ENCODE peak calls at places on chromosomes 1 and 21, in six cellular contexts. D, G, X, A, Y and N are unnamed samples.

GRCh38 chr1:245154429-245155185 is at the start of gene KIF26B:
- DNase-seq in D (peak), G (peak), X (no peak), A (no peak), Y (peak), N (no peak)

GRCh38 chr1:32249831-32250525 is 1.1 kb upstream of the LCK start:
- DNase-seq in D (peak), G (no peak), X (no peak), A (no peak), Y (peak), N (no peak)

GRCh38 chr1:173162601-173163000 is 44.5 kb downstream of the TNFSF4 start:
- DNase-seq in D (no peak), G (no peak), X (no peak), A (no peak), Y (no peak), N (no peak)

GRCh38 chr1:83905315-83905907 is 93.5 kb downstream of the TTLL7 start:
- DNase-seq in D (no peak), G (peak), X (no peak), A (no peak), Y (peak), N (no peak)

GRCh38 chr1:53615101-53615500 is 123.9 kb downstream of the GLIS1 start:
- DNase-seq in D (no peak), G (no peak), X (peak), A (no peak), Y (no peak), N (no peak)

GRCh38 chr1:32948082-32948722 is 16.4 kb downstream of the RNF19B start:
- DNase-seq in D (no peak), G (no peak), X (no peak), A (no peak), Y (no peak), N (no peak)

GRCh38 chr1:204493145-204493881 is 1.3 kb downstream of the PIK3C2B start:
- DNase-seq in D (no peak), G (peak), X (peak), A (no peak), Y (no peak), N (no peak)

GRCh38 chr1:205008896-205009295 is 34.1 kb upstream of the CNTN2 start:
- DNase-seq in D (no peak), G (no peak), X (no peak), A (no peak), Y (no peak), N (no peak)

GRCh38 chr1:240831191-240831631 is 219.3 kb upstream of the GREM2 start:
- DNase-seq in D (no peak), G (peak), X (no peak), A (no peak), Y (no peak), N (no peak)

GRCh38 chr1:6906783-6907182 is 121.5 kb downstream of the CAMTA1 start:
- DNase-seq in D (no peak), G (no peak), X (no peak), A (no peak), Y (no peak), N (no peak)

GRCh38 chr1:236251587-236251986 is 30.2 kb downstream of the ERO1B start:
- DNase-seq in D (no peak), G (no peak), X (no peak), A (no peak), Y (no peak), N (no peak)

GRCh38 chr21:16533692-16534407 is 804.1 kb downstream of the USP25 start:
- DNase-seq in D (no peak), G (no peak), X (no peak), A (peak), Y (no peak), N (no peak)